ENCODE peak calls at places on chromosomes 11 and 22, in four cellular contexts. H is uterus, E is IMR-90, V is HCT116. L is an unnamed sample.

GRCh38 chr22:44677299-44678244 is 24.4 kb upstream of the PRR5 start:
- DNase-seq in H (no peak), E (no peak), V (no peak), L (no peak)

GRCh38 chr11:126543691-126544090 is 188.2 kb downstream of the ST3GAL4 start:
- DNase-seq in H (no peak), E (no peak), V (no peak), L (no peak)

GRCh38 chr11:78224906-78225420 is 36.2 kb downstream of the USP35 start:
- DNase-seq in H (no peak), E (no peak), V (no peak), L (no peak)

GRCh38 chr11:19982761-19983495 is 177.3 kb downstream of the DBX1 start:
- DNase-seq in H (no peak), E (peak; percentile 52), V (no peak), L (no peak)

GRCh38 chr11:63961608-63962412 is 12.6 kb upstream of the COX8A start:
- DNase-seq in H (no peak), E (peak; percentile 31), V (no peak), L (no peak)

GRCh38 chr11:127109796-127110195 is 109.2 kb upstream of the KIRREL3 start:
- DNase-seq in H (no peak), E (no peak), V (no peak), L (no peak)

GRCh38 chr11:6437993-6438392 is 2.8 kb downstream of the HPX start:
- DNase-seq in H (no peak), E (no peak), V (no peak), L (no peak)

GRCh38 chr22:43824724-43825485 is 12.8 kb upstream of the EFCAB6 start:
- DNase-seq in H (no peak), E (no peak), V (no peak), L (peak; percentile 38)

GRCh38 chr22:47810505-47811500 is 1048.4 kb downstream of the TBC1D22A start:
- DNase-seq in H (no peak), E (no peak), V (no peak), L (no peak)

GRCh38 chr11:94325681-94326080 is 21.3 kb downstream of the IZUMO1R start:
- DNase-seq in H (no peak), E (peak; percentile 19), V (peak; percentile 41), L (no peak)

GRCh38 chr11:134645576-134645975 is 233.5 kb upstream of the B3GAT1 start:
- DNase-seq in H (no peak), E (no peak), V (no peak), L (no peak)
- H3K4me1 ChIP-seq in H (no peaks in the 10 kb centered on the region), E (no peaks in the 10 kb centered on the region), V (peaks cover 3% of the 10 kb centered on the region), L (no peaks in the 10 kb centered on the region)

DNA sequence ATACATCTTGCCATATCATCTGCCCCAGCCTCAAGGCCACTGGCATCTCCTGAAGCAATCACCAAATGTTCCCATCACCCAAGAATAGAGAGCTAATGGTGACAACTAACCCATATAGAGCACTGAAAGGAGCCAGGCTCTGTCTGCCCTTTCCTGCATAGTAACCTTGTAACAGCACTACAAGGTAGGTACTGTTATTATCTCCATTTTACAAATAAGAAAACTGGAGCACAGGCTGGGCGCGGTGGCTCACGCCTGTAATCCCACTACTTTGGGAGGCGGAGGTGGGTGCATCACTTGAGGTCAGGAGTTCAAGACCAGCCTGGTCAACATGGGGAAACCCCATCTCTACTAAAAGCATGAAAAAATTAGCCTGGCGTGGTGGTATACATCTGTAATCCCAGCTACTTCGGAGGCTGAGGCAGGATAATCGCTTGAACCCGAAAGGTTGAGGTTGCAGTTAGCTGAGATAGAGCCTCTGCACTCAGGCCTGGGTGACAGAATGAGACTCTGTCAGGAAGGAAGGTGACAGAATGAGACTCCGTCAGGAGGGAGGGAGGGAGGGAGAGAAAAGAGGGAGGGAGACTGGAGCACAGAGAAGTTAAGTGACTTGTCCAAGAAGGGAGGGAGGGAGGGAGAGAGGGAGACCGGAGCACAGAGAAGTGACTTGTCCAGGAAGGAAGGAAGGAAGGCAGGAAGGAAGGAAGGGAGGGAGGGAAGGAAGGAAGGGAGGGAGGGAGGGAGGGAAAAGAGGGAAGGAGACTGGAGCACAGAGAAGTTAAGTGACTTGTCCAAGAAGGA is 2.2 kb downstream of the SLC35F2 start:
- DNase-seq in H (no peak), E (no peak), V (peak; percentile 33), L (no peak)
- H3K4me3 ChIP-seq in H (no peak overlapping the region), E (no peak overlapping the region), V (peak overlapping the region; percentile 97), L (no peak overlapping the region)

GRCh38 chr11:80722616-80723015 is 1281.8 kb upstream of the TENM4 start:
- DNase-seq in H (no peak), E (no peak), V (no peak), L (no peak)
- H3K27ac ChIP-seq in H (no peak overlapping the region), E (no peak overlapping the region), V (no peak overlapping the region), L (no peak overlapping the region)

DNA sequence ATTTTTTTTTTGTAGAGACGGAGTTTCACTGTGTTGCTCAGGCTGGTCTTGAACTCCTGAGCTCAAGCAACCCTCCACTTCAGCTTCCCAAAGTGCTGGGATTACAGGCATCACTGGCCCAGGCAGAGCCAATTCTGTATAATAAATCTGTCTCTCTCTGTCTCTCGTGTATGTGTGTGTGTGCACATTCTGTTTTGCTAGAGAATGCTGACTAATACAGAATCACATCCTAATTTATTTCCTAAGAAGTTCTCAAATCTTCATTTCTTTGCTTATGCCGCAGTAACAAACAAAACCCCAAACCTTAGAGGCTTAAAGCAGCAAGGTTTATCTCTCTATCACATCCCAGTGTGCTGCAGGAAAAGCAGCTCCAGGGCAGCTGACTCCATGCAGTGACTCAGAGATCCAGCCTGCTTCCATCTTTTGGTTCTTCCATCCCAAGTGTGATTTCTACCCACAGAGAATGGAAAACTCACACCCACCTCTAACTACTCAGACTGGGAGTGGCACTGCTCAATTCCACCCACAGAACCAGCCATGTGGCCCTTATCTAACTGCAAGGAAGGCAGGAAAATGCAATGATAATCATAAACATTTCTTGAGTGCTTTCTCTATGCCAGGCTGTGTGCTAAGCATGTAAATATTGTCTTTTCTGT is 35.1 kb upstream of the LRRC10B start:
- DNase-seq in H (no peak), E (peak; percentile 28), V (no peak), L (no peak)
- H3K4me1 ChIP-seq in H (no peaks in the 10 kb centered on the region), E (no peaks in the 10 kb centered on the region), V (no peaks in the 10 kb centered on the region), L (peaks cover 16% of the 10 kb centered on the region)

GRCh38 chr22:50301581-50301991 is 5.9 kb downstream of the PLXNB2 start:
- DNase-seq in H (no peak), E (no peak), V (no peak), L (no peak)
- H3K4me3 ChIP-seq in H (no peak overlapping the region), E (no peak overlapping the region), V (no peak overlapping the region), L (no peak overlapping the region)